ENCODE peak calls at places on chromosomes 4 and X, in ten cellular contexts. E is tibial nerve, O is sigmoid colon, X is SK-N-SH, F is suprapubic skin, I is transverse colon, M is HepG2, Z is H1, W is ovary, A is esophagus muscularis mucosa. R is an unnamed sample.
A peak's percentile ranks its signal among the peaks of the same experiment; 100 is the strongest.

GRCh38 chr4:11471613-11472012 is 42.9 kb upstream of the HS3ST1 start:
- DNase-seq in E (no peak), O (peak; percentile 68), F (no peak), A (no peak), Z (no peak), M (no peak), X (no peak), W (no peak), I (peak; percentile 41), R (peak; percentile 34)

GRCh38 chrX:13110427-13111324 is 66.3 kb upstream of the FAM9C start:
- DNase-seq in Z (no peak), I (peak; percentile 51), W (peak; percentile 37), M (no peak), F (peak; percentile 73), A (no peak), E (no peak), O (peak; percentile 73), X (peak; percentile 4), R (peak; percentile 49)

GRCh38 chrX:15269618-15270521 is at the start of gene ASB9:
- DNase-seq in F (peak; percentile 64), O (no peak), Z (no peak), X (peak; percentile 45), I (peak; percentile 47), W (no peak), M (peak; percentile 78), A (no peak), E (no peak), R (no peak)

GRCh38 chr4:84971319-84971932 is 4.9 kb upstream of the WDFY3 start:
- DNase-seq in W (no peak), Z (no peak), X (peak; percentile 30), F (no peak), O (no peak), A (no peak), I (no peak), M (peak; percentile 53), E (no peak), R (no peak)

GRCh38 chr4:40923326-40924095 is 173.8 kb downstream of the NSUN7 start:
- DNase-seq in I (no peak), O (no peak), A (no peak), Z (no peak), M (no peak), F (no peak), X (no peak), W (no peak), E (no peak), R (no peak)

GRCh38 chrX:12753366-12753765 is 37.8 kb upstream of the PRPS2 start:
- DNase-seq in I (no peak), O (no peak), E (no peak), X (no peak), F (no peak), A (no peak), W (no peak), Z (no peak), M (no peak), R (no peak)

GRCh38 chr4:71126719-71127118 is 133.3 kb downstream of the DCK start:
- DNase-seq in Z (no peak), M (peak; percentile 38), I (peak; percentile 27), X (no peak), E (no peak), F (no peak), W (no peak), A (no peak), O (no peak), R (no peak)

GRCh38 chr4:98773638-98774037 is 115.2 kb upstream of the TSPAN5 start:
- DNase-seq in A (no peak), X (no peak), W (no peak), I (no peak), O (no peak), F (no peak), E (no peak), Z (no peak), M (no peak), R (no peak)

GRCh38 chrX:137313627-137314026 is 252.3 kb upstream of the ZIC3 start:
- DNase-seq in A (no peak), X (no peak), M (no peak), W (no peak), O (no peak), Z (no peak), E (no peak), F (no peak), I (no peak), R (no peak)

GRCh38 chrX:51461053-51462050 is 35.0 kb downstream of the NUDT11 start:
- DNase-seq in O (no peak), X (peak; percentile 25), W (no peak), F (no peak), M (peak; percentile 6), E (no peak), Z (no peak), A (no peak), I (no peak), R (no peak)

GRCh38 chr4:963276-964225 is 9.8 kb downstream of the DGKQ start:
- DNase-seq in O (no peak), W (no peak), I (peak; percentile 62), E (no peak), X (no peak), F (peak; percentile 65), M (no peak), A (no peak), Z (no peak), R (no peak)

GRCh38 chr4:149223659-149224058 is 592.0 kb downstream of the IQCM start:
- DNase-seq in E (no peak), W (no peak), Z (no peak), I (no peak), M (no peak), F (no peak), A (no peak), O (no peak), X (no peak), R (no peak)
- H3K9me3 ChIP-seq in E (peaks cover 9% of the 10 kb centered on the region), W (no peaks in the 10 kb centered on the region), Z (peaks cover 8% of the 10 kb centered on the region), I (peaks cover 15% of the 10 kb centered on the region), M (peaks cover 69% of the 10 kb centered on the region), F (no peaks in the 10 kb centered on the region), A (peaks cover 24% of the 10 kb centered on the region), O (peaks cover 3% of the 10 kb centered on the region), X (peaks cover 7% of the 10 kb centered on the region), R (peaks cover 28% of the 10 kb centered on the region)

DNA sequence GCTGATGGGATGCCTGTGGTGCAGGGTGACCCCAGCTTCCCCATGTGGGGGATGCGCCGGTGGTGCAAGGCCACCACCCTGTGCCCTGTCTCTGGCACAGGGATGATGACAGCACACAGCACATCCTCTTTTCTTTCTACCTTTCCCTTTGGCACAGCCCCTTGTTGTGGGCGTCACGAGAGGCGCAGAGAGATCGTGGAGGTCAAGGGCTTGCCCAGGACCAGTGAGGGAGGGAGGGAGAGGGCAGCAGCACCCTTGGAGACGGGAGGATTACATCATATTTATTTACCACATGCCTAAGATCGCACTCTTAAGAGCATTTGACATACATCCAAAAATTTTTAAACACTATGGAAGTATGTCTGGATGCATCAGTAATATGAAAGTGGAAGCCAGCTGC is 12.6 kb downstream of the WFS1 start:
- DNase-seq in M (no peak), E (no peak), A (no peak), I (no peak), F (no peak), Z (no peak), O (no peak), W (peak; percentile 63), X (no peak), R (no peak)
- H3K36me3 ChIP-seq in M (peaks cover 78% of the 10 kb centered on the region), E (no peaks in the 10 kb centered on the region), A (peaks cover 87% of the 10 kb centered on the region), I (no peaks in the 10 kb centered on the region), F (peaks cover 15% of the 10 kb centered on the region), Z (peaks cover 6% of the 10 kb centered on the region), O (peaks cover 39% of the 10 kb centered on the region), W (no peaks in the 10 kb centered on the region), X (no peaks in the 10 kb centered on the region), R (peaks cover 21% of the 10 kb centered on the region)

GRCh38 chr4:108119199-108119800 is 49.4 kb downstream of the LEF1 start:
- DNase-seq in A (no peak), I (no peak), X (no peak), O (no peak), Z (no peak), W (no peak), F (no peak), M (no peak), E (no peak), R (no peak)

GRCh38 chr4:108116423-108117168 is 52.1 kb downstream of the LEF1 start:
- DNase-seq in W (no peak), F (no peak), X (no peak), E (no peak), A (peak; percentile 90), O (no peak), I (no peak), M (no peak), Z (no peak), R (no peak)

GRCh38 chr4:108117473-108118182 is 51.1 kb downstream of the LEF1 start:
- DNase-seq in O (no peak), X (no peak), F (no peak), Z (peak; percentile 17), M (peak; percentile 16), A (no peak), W (no peak), E (no peak), I (no peak), R (peak; percentile 11)

GRCh38 chr4:108120789-108121188 is 47.9 kb downstream of the LEF1 start:
- DNase-seq in Z (no peak), X (no peak), I (no peak), A (no peak), F (no peak), W (no peak), O (no peak), M (no peak), E (no peak), R (no peak)

DNA sequence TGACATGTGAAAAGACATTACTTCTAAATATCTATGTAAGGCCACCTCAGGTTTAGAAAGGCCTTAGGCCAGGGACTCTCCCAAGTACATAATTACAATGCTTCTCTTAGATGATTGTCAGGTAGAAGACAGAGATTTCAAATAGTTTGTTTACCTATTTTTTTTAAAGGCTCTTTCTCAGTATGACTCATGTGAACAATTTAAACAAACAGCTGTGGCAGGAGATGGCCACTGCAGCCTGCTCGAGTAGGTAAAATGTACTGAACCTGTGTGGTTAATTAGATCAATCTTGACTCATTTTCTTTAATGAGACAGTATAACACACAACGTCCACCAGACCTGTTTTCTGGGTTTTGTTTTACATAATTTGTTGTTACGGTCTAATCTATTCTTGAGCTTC is 50.2 kb downstream of the LEF1 start:
- DNase-seq in I (no peak), Z (no peak), E (no peak), F (no peak), O (no peak), M (peak; percentile 43), A (no peak), W (no peak), X (no peak), R (no peak)
- TF ChIP-seq EP300 in I (no peak), Z (no peak), E (no peak), F (no peak), O (no peak), M (no peak), A (no peak), W (no peak), X (no peak), R (no peak)

DNA sequence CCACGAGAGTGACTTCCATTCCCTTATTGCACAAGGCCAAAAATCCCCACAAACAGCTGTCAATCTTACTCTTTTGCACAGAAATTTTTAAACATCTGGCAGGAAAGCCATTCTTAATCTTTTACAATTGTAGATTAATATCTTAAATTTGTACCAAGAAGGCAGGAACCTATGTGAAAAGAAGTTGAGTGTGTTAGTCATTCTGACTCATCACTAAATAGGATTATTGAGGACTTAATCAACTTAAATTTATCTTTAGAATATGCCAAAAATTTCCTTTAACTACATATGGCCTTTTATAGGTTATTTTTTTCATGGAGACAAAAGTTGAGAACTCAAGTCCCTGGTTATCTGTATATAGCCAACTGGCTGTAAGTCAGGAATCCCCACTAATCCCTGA is 49.0 kb upstream of the VEGFC start:
- DNase-seq in O (no peak), F (no peak), Z (no peak), A (no peak), M (no peak), W (no peak), I (no peak), X (no peak), E (no peak), R (no peak)
- H3K9me3 ChIP-seq in O (no peaks in the 10 kb centered on the region), F (no peaks in the 10 kb centered on the region), Z (no peaks in the 10 kb centered on the region), A (no peaks in the 10 kb centered on the region), M (no peaks in the 10 kb centered on the region), W (no peaks in the 10 kb centered on the region), I (no peaks in the 10 kb centered on the region), X (peaks cover 4% of the 10 kb centered on the region), E (no peaks in the 10 kb centered on the region), R (no peaks in the 10 kb centered on the region)

R was measured in upper lobe of left lung.